ENCODE peak calls at places on chromosome 10, in four cellular contexts. O is DND-41, E is astrocyte of the spinal cord, L is AG04450. C is an unnamed sample.

GRCh38 chr10:124565565-124566221 is 104.1 kb downstream of the LHPP start:
- DNase-seq in O (no peak), E (no peak), L (no peak), C (peak)

GRCh38 chr10:22570733-22571430 is 143.5 kb downstream of the PIP4K2A start:
- DNase-seq in O (no peak), E (no peak), L (no peak), C (peak)

GRCh38 chr10:113071446-113071845 is 121.4 kb downstream of the TCF7L2 start:
- DNase-seq in O (no peak), E (no peak), L (no peak), C (peak)

GRCh38 chr10:106226123-106226522 is 938.4 kb downstream of the SORCS1 start:
- DNase-seq in O (no peak), E (no peak), L (no peak), C (no peak)

GRCh38 chr10:76033457-76034196 is 602.2 kb downstream of the LRMDA start:
- DNase-seq in O (no peak), E (peak), L (no peak), C (peak)

GRCh38 chr10:59895629-59896116 is 10.7 kb downstream of the CCDC6 start:
- DNase-seq in O (no peak), E (no peak), L (no peak), C (peak)

GRCh38 chr10:75547391-75548298 is 116.2 kb downstream of the LRMDA start:
- DNase-seq in O (no peak), E (peak), L (no peak), C (no peak)

GRCh38 chr10:35546824-35547225 is 58.3 kb upstream of the GJD4 start:
- DNase-seq in O (no peak), E (peak), L (no peak), C (no peak)

GRCh38 chr10:11527700-11528255 is 83.7 kb downstream of the USP6NL start:
- DNase-seq in O (peak), E (peak), L (no peak), C (no peak)

GRCh38 chr10:31878486-31878885 is 50.1 kb downstream of the ARHGAP12 start:
- DNase-seq in O (no peak), E (no peak), L (no peak), C (no peak)

GRCh38 chr10:133275683-133276092 is 980 bp downstream of the ADAM8 start:
- DNase-seq in O (no peak), E (no peak), L (no peak), C (peak)

GRCh38 chr10:6603142-6604125 is 23.4 kb upstream of the PRKCQ start:
- DNase-seq in O (no peak), E (no peak), L (no peak), C (no peak)

GRCh38 chr10:1400129-1400865 is 337.0 kb downstream of the ADARB2 start:
- DNase-seq in O (no peak), E (no peak), L (no peak), C (no peak)

GRCh38 chr10:99742240-99742639 is 10.2 kb downstream of the CUTC start:
- DNase-seq in O (no peak), E (no peak), L (no peak), C (no peak)

GRCh38 chr10:90398551-90398950 is 459.3 kb downstream of the HTR7 start:
- DNase-seq in O (no peak), E (peak), L (no peak), C (no peak)

GRCh38 chr10:60444494-60445064 is 54.9 kb upstream of the ANK3 start:
- DNase-seq in O (no peak), E (peak), L (no peak), C (peak)

GRCh38 chr10:113060221-113061053 is 110.4 kb downstream of the TCF7L2 start:
- DNase-seq in O (peak), E (no peak), L (no peak), C (peak)

GRCh38 chr10:63133787-63134557 is 844 bp downstream of the NRBF2 start:
- DNase-seq in O (no peak), E (peak), L (no peak), C (no peak)

GRCh38 chr10:34996843-34997242 is 93.3 kb downstream of the CUL2 start:
- DNase-seq in O (no peak), E (peak), L (no peak), C (no peak)

GRCh38 chr10:86651631-86652331 is 2.6 kb upstream of the OPN4 start:
- DNase-seq in O (no peak), E (no peak), L (no peak), C (no peak)

GRCh38 chr10:48340734-48341133 is 34.3 kb downstream of the MAPK8 start:
- DNase-seq in O (no peak), E (no peak), L (no peak), C (no peak)

GRCh38 chr10:944034-944831 is 12.7 kb upstream of the LARP4B start:
- DNase-seq in O (peak), E (peak), L (no peak), C (peak)

GRCh38 chr10:77504870-77505257 is 132.7 kb downstream of the KCNMA1 start:
- DNase-seq in O (no peak), E (peak), L (no peak), C (no peak)

GRCh38 chr10:43252166-43252784 is 14.6 kb downstream of the RASGEF1A start:
- DNase-seq in O (no peak), E (no peak), L (no peak), C (no peak)

GRCh38 chr10:14414901-14415300 is 84.2 kb upstream of the FRMD4A start:
- DNase-seq in O (no peak), E (peak), L (peak), C (no peak)

GRCh38 chr10:69911571-69912528 is 110.1 kb downstream of the COL13A1 start:
- DNase-seq in O (no peak), E (no peak), L (no peak), C (no peak)

GRCh38 chr10:30364391-30365268 is 15.6 kb upstream of the MTPAP start:
- DNase-seq in O (no peak), E (no peak), L (no peak), C (no peak)

GRCh38 chr10:47359101-47359500 is 10.9 kb downstream of the RBP3 start:
- DNase-seq in O (no peak), E (no peak), L (no peak), C (no peak)

GRCh38 chr10:117900280-117900679 is 146.5 kb downstream of the RAB11FIP2 start:
- DNase-seq in O (no peak), E (no peak), L (no peak), C (no peak)

GRCh38 chr10:36647540-36647939 is 477.9 kb upstream of the ANKRD30A start:
- DNase-seq in O (no peak), E (no peak), L (no peak), C (no peak)

GRCh38 chr10:133260895-133261725 is 15.6 kb downstream of the ADAM8 start:
- DNase-seq in O (no peak), E (peak), L (no peak), C (peak)

GRCh38 chr10:70762441-70763177 is 22.6 kb downstream of the TBATA start:
- DNase-seq in O (no peak), E (no peak), L (no peak), C (no peak)

GRCh38 chr10:52774600-52775106 is 2.1 kb upstream of the MBL2 start:
- DNase-seq in O (no peak), E (no peak), L (no peak), C (peak)

GRCh38 chr10:78263521-78263988 is 229.9 kb downstream of the RPS24 start:
- DNase-seq in O (no peak), E (peak), L (no peak), C (no peak)

GRCh38 chr10:89550509-89550908 is 15.1 kb upstream of the SLC16A12 start:
- DNase-seq in O (no peak), E (no peak), L (no peak), C (no peak)

GRCh38 chr10:6200588-6201510 is 1.9 kb upstream of the PFKFB3 start:
- DNase-seq in O (peak), E (peak), L (no peak), C (peak)

GRCh38 chr10:6025683-6026225 is 36.4 kb downstream of the IL2RA start:
- DNase-seq in O (no peak), E (no peak), L (no peak), C (no peak)

GRCh38 chr10:11863353-11864105 is 40.4 kb downstream of the PROSER2 start:
- DNase-seq in O (peak), E (no peak), L (no peak), C (peak)

GRCh38 chr10:49610015-49610734 is at the start of gene SLC18A3:
- DNase-seq in O (no peak), E (no peak), L (no peak), C (no peak)

GRCh38 chr10:1085258-1085657 is 29.1 kb downstream of the WDR37 start:
- DNase-seq in O (no peak), E (no peak), L (no peak), C (no peak)

GRCh38 chr10:88490216-88490980 is 92.7 kb downstream of the RNLS start:
- DNase-seq in O (peak), E (no peak), L (no peak), C (no peak)
- H3K4me3 ChIP-seq in O (no peak), E (no peak), L (no peak), C (no peak)

GRCh38 chr10:28862218-28862617 is 184.9 kb downstream of the BAMBI start:
- DNase-seq in O (no peak), E (no peak), L (no peak), C (no peak)
- H3K4me3 ChIP-seq in O (no peak), E (no peak), L (no peak), C (no peak)

GRCh38 chr10:33897255-33897893 is 562.9 kb upstream of the NRP1 start:
- DNase-seq in O (no peak), E (peak), L (no peak), C (no peak)

GRCh38 chr10:33899578-33900531 is 565.4 kb upstream of the NRP1 start:
- DNase-seq in O (no peak), E (peak), L (no peak), C (no peak)

GRCh38 chr10:33900591-33900990 is 566.1 kb upstream of the NRP1 start:
- DNase-seq in O (no peak), E (peak), L (no peak), C (no peak)

DNA sequence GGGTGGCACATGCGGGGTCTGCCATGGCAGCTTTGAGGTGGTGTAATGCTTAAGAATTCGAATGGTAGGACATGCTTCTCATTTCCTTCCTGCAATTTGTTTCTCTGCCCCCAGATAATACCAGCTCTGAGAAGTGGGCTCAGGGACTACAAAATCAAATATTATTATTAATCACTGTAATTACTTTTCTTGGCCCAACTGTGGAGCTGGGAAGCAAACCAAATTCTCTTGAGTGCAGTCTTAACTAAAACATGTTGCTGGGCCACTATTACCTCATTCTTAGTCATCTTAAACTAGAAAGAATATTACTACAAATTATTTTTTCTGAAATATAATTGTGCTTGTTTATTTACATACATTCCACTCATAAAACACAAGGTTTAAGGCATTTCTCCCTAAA is 566.7 kb upstream of the NRP1 start:
- DNase-seq in O (no peak), E (peak), L (peak), C (no peak)
- H3K4me3 ChIP-seq in O (no peak), E (no peak), L (no peak), C (no peak)

GRCh38 chr10:80186364-80187012 is 18.8 kb downstream of the ANXA11 start:
- DNase-seq in O (no peak), E (no peak), L (no peak), C (no peak)

GRCh38 chr10:80187465-80188409 is 17.6 kb downstream of the ANXA11 start:
- DNase-seq in O (peak), E (no peak), L (no peak), C (peak)

GRCh38 chr10:80187060-80187459 is 18.3 kb downstream of the ANXA11 start:
- DNase-seq in O (no peak), E (no peak), L (no peak), C (no peak)

GRCh38 chr10:80185522-80186299 is 19.6 kb downstream of the ANXA11 start:
- DNase-seq in O (no peak), E (no peak), L (no peak), C (no peak)

DNA sequence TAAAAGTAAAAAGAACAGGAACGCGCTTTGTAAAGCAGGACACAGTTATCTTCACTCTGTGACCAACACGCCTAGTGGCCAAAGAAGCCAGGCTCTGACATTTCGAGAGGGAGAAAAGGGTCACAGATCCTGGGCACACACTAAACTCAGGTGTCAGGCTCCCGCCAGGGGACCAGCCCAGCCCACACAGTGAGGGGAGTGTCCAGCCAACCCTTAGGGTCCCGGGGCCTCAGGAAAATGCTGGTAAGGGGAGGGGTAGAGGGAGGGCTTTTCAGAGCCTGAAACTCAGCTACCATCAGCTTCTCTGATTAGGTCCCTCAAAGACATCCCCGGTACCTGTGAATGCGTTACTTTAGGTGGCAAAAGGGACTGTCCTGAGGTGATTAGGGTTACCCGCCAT is 16.6 kb downstream of the ANXA11 start:
- DNase-seq in O (no peak), E (no peak), L (no peak), C (no peak)
- H3K4me3 ChIP-seq in O (no peak), E (no peak), L (no peak), C (no peak)

GRCh38 chr10:58721781-58722180 is 209.1 kb downstream of the BICC1 start:
- DNase-seq in O (no peak), E (no peak), L (no peak), C (no peak)
- H3K4me3 ChIP-seq in O (no peak), E (no peak), L (no peak), C (no peak)

GRCh38 chr10:101019440-101019703 is 11.6 kb downstream of the PDZD7 start:
- DNase-seq in O (no peak), E (no peak), L (no peak), C (no peak)
- H3K4me3 ChIP-seq in O (no peak), E (no peak), L (no peak), C (no peak)

GRCh38 chr10:51047857-51048256 is 26.4 kb upstream of the PRKG1 start:
- DNase-seq in O (no peak), E (no peak), L (no peak), C (no peak)

GRCh38 chr10:51048792-51049191 is 25.5 kb upstream of the PRKG1 start:
- DNase-seq in O (no peak), E (no peak), L (no peak), C (no peak)

GRCh38 chr10:51052152-51052551 is 22.1 kb upstream of the PRKG1 start:
- DNase-seq in O (no peak), E (no peak), L (no peak), C (no peak)

GRCh38 chr10:51046668-51047067 is 27.6 kb upstream of the PRKG1 start:
- DNase-seq in O (no peak), E (no peak), L (no peak), C (no peak)
- H3K4me3 ChIP-seq in O (no peak), E (no peak), L (no peak), C (no peak)